ENCODE peak calls at places on chromosomes 5 and 9, in four cellular contexts. N is gastrocnemius medialis, J is A549, Q is choroid plexus epithelial cell. R is an unnamed sample.

GRCh38 chr5:97629281-97629680 is 446.2 kb upstream of the RIOK2 start:
- DNase-seq in N (no peak), J (no peak), Q (peak), R (peak)

GRCh38 chr5:7395432-7396168 is at the start of gene ADCY2:
- DNase-seq in N (no peak), J (no peak), Q (no peak), R (no peak)

GRCh38 chr9:86500667-86501435 is 146.6 kb upstream of the TUT7 start:
- DNase-seq in N (no peak), J (no peak), Q (peak), R (peak)

GRCh38 chr5:138035605-138036537 is 3.0 kb upstream of the FAM13B start:
- DNase-seq in N (peak), J (peak), Q (peak), R (peak)

GRCh38 chr5:126755593-126755992 is 21.3 kb upstream of the LMNB1 start:
- DNase-seq in N (no peak), J (no peak), Q (no peak), R (no peak)

GRCh38 chr9:108162664-108163063 is 673.1 kb upstream of the KLF4 start:
- DNase-seq in N (no peak), J (no peak), Q (peak), R (peak)

GRCh38 chr5:179255527-179256228 is 89.6 kb downstream of the ADAMTS2 start:
- DNase-seq in N (no peak), J (no peak), Q (no peak), R (no peak)

GRCh38 chr9:109134167-109134578 is 14.4 kb upstream of the TMEM245 start:
- DNase-seq in N (no peak), J (no peak), Q (no peak), R (no peak)

GRCh38 chr9:124776952-124777645 is at the start of gene OLFML2A:
- DNase-seq in N (no peak), J (peak), Q (no peak), R (no peak)

GRCh38 chr5:124478139-124478737 is 268.2 kb downstream of the ZNF608 start:
- DNase-seq in N (no peak), J (no peak), Q (no peak), R (no peak)

GRCh38 chr5:157168286-157168685 is 2.2 kb upstream of the GARIN3 start:
- DNase-seq in N (no peak), J (no peak), Q (no peak), R (no peak)

GRCh38 chr5:157175071-157175612 is 5.5 kb upstream of the ITK start:
- DNase-seq in N (no peak), J (no peak), Q (no peak), R (no peak)

GRCh38 chr5:157167219-157167621 is 1.2 kb upstream of the GARIN3 start:
- DNase-seq in N (no peak), J (no peak), Q (peak), R (no peak)

GRCh38 chr5:157177935-157178334 is 2.7 kb upstream of the ITK start:
- DNase-seq in N (no peak), J (no peak), Q (no peak), R (no peak)

GRCh38 chr5:157172408-157172807 is 6.3 kb upstream of the GARIN3 start:
- DNase-seq in N (no peak), J (no peak), Q (no peak), R (no peak)
- H3K4me3 ChIP-seq in N (no peak), J (no peak), Q (no peak), R (no peak)

GRCh38 chr5:65021527-65022226 is 252.9 kb downstream of the CWC27 start:
- DNase-seq in N (no peak), J (no peak), Q (no peak), R (no peak)

GRCh38 chr5:65022932-65023331 is 254.2 kb downstream of the CWC27 start:
- DNase-seq in N (no peak), J (no peak), Q (no peak), R (no peak)

GRCh38 chr5:65018763-65019162 is 250.0 kb downstream of the CWC27 start:
- DNase-seq in N (no peak), J (no peak), Q (no peak), R (no peak)

GRCh38 chr5:65017636-65018035 is 248.9 kb downstream of the CWC27 start:
- DNase-seq in N (no peak), J (no peak), Q (peak), R (peak)

GRCh38 chr5:65020492-65020891 is 251.8 kb downstream of the CWC27 start:
- DNase-seq in N (no peak), J (no peak), Q (peak), R (peak)
- TF ChIP-seq CTCF in N (no peak), J (no peak), Q (no peak), R (no peak)

GRCh38 chr9:128101690-128102089 is 25.8 kb downstream of the PTGES2 start:
- DNase-seq in N (peak), J (no peak), Q (no peak), R (no peak)
- H3K4me3 ChIP-seq in N (peak), J (no peak), Q (no peak), R (no peak)

GRCh38 chr5:133727636-133728035 is 115.3 kb upstream of the FSTL4 start:
- DNase-seq in N (no peak), J (no peak), Q (no peak), R (no peak)

GRCh38 chr5:133730346-133730745 is 118.0 kb upstream of the FSTL4 start:
- DNase-seq in N (no peak), J (no peak), Q (no peak), R (no peak)

GRCh38 chr5:133730866-133731265 is 118.5 kb upstream of the FSTL4 start:
- DNase-seq in N (no peak), J (no peak), Q (no peak), R (no peak)

GRCh38 chr5:133731951-133732350 is 119.6 kb upstream of the FSTL4 start:
- DNase-seq in N (no peak), J (no peak), Q (no peak), R (no peak)

DNA sequence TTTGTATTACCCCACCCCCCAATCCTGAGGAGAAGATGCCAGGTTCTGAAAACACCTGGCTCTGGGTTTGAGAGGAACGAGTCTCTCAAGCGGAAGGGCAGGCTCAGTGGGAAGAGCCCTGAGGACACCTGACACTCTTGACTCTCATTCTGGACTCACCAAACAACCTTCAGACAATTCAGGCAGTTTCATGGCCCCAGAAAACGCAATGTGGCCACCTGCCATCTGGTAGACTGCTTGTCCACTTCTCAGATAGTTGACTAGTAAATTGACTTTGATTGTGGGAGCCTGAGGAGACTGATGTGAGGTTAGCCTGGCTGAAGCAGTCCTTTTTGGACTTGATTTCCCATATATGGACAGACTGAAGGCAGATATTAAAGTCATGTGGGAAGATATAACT is 117.5 kb upstream of the FSTL4 start:
- DNase-seq in N (no peak), J (no peak), Q (no peak), R (no peak)
- TF ChIP-seq CTCF in N (no peak), J (no peak), Q (no peak), R (no peak)